ENCODE peak calls at places on chromosomes 16 and 17, in five cellular contexts. K, Z, F, D and J are unnamed samples.
A peak's percentile ranks its signal among the peaks of the same experiment; 100 is the strongest.

GRCh38 chr16:47731252-47731651 is 270.1 kb downstream of the PHKB start:
- DNase-seq in K (no peak), Z (no peak), F (no peak), D (no peak), J (no peak)

GRCh38 chr17:38798614-38799500 is 499 bp downstream of the PIP4K2B start:
- DNase-seq in K (no peak), Z (peak; percentile 58), F (peak; percentile 11), D (peak; percentile 51), J (peak; percentile 29)

GRCh38 chr16:49638696-49639629 is 216.9 kb downstream of the ZNF423 start:
- DNase-seq in K (no peak), Z (no peak), F (no peak), D (peak; percentile 8), J (no peak)

GRCh38 chr16:83068686-83069085 is 441.9 kb downstream of the CDH13 start:
- DNase-seq in K (no peak), Z (no peak), F (no peak), D (no peak), J (no peak)

GRCh38 chr16:66490774-66491715 is 58.9 kb downstream of the TK2 start:
- DNase-seq in K (peak; percentile 6), Z (no peak), F (no peak), D (no peak), J (no peak)

GRCh38 chr17:31559647-31560501 is 168.4 kb downstream of the RAB11FIP4 start:
- DNase-seq in K (peak; percentile 40), Z (peak; percentile 58), F (no peak), D (no peak), J (no peak)

GRCh38 chr17:78933025-78933958 is 8.1 kb upstream of the TIMP2 start:
- DNase-seq in K (no peak), Z (peak; percentile 87), F (no peak), D (no peak), J (no peak)

GRCh38 chr17:44738214-44738906 is 20.4 kb upstream of the ADAM11 start:
- DNase-seq in K (no peak), Z (no peak), F (no peak), D (no peak), J (no peak)

GRCh38 chr17:80047176-80047575 is 10.7 kb downstream of the CCDC40 start:
- DNase-seq in K (no peak), Z (no peak), F (no peak), D (no peak), J (no peak)

GRCh38 chr17:32958418-32958817 is 30.5 kb downstream of the TMEM98 start:
- DNase-seq in K (no peak), Z (no peak), F (no peak), D (no peak), J (no peak)

GRCh38 chr16:56479469-56479868 is 28.1 kb downstream of the OGFOD1 start:
- DNase-seq in K (no peak), Z (no peak), F (no peak), D (no peak), J (no peak)

GRCh38 chr16:81376880-81377279 is 62.1 kb downstream of the GAN start:
- DNase-seq in K (no peak), Z (no peak), F (no peak), D (no peak), J (no peak)

GRCh38 chr16:48158296-48158695 is 2.5 kb upstream of the ABCC12 start:
- DNase-seq in K (no peak), Z (peak; percentile 36), F (no peak), D (no peak), J (no peak)

GRCh38 chr16:77896357-77896972 is 108.1 kb downstream of the VAT1L start:
- DNase-seq in K (no peak), Z (no peak), F (no peak), D (no peak), J (no peak)

GRCh38 chr16:30533748-30534367 is 800 bp downstream of the ZNF747 start:
- DNase-seq in K (no peak), Z (no peak), F (no peak), D (no peak), J (no peak)

GRCh38 chr17:9893606-9894005 is 11.5 kb downstream of the RCVRN start:
- DNase-seq in K (no peak), Z (no peak), F (no peak), D (no peak), J (no peak)

GRCh38 chr17:410674-411401 is 58.2 kb upstream of the RPH3AL start:
- DNase-seq in K (peak; percentile 27), Z (peak; percentile 36), F (peak; percentile 17), D (peak; percentile 54), J (peak; percentile 58)

GRCh38 chr17:40177275-40177874 is at the start of gene RAPGEFL1:
- DNase-seq in K (peak; percentile 81), Z (peak; percentile 92), F (no peak), D (peak; percentile 93), J (peak; percentile 69)

GRCh38 chr16:31916056-31916488 is 42.5 kb downstream of the ZNF267 start:
- DNase-seq in K (no peak), Z (no peak), F (no peak), D (no peak), J (no peak)

DNA sequence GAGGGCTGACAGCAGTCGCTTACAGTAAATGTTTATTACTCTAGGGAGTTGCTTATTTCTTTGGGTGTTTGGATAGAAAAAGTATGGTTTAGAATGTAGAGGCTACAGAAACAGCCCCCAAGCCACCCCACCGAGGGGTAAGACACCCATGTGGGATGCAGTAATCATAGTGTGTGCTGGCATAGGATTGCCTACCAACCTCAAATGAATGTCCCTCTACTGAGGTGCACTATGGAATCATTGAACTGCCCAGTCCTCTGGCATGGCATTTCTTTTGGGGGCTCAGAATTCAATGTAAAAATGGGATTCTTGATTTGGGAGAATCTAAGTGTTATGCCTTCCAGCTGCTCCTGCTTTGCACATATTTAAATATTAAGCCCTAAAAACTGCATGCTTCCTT is 46.8 kb downstream of the ZNF267 start:
- DNase-seq in K (no peak), Z (no peak), F (no peak), D (no peak), J (no peak)
- H3K9me3 ChIP-seq in K (peaks cover 19% of the 10 kb centered on the region), Z (peaks cover 53% of the 10 kb centered on the region), F (peaks cover 8% of the 10 kb centered on the region), D (peaks cover 81% of the 10 kb centered on the region), J (peaks cover 61% of the 10 kb centered on the region)

GRCh38 chr17:69948406-69948805 is 126.6 kb upstream of the KCNJ16 start:
- DNase-seq in K (no peak), Z (no peak), F (no peak), D (no peak), J (no peak)

GRCh38 chr17:69947027-69947759 is 127.8 kb upstream of the KCNJ16 start:
- DNase-seq in K (no peak), Z (no peak), F (no peak), D (no peak), J (no peak)

GRCh38 chr17:69945698-69946185 is 129.3 kb upstream of the KCNJ16 start:
- DNase-seq in K (no peak), Z (peak; percentile 27), F (no peak), D (no peak), J (no peak)

GRCh38 chr17:69951058-69951457 is 124.0 kb upstream of the KCNJ16 start:
- DNase-seq in K (no peak), Z (no peak), F (no peak), D (no peak), J (no peak)

GRCh38 chr17:69949931-69950330 is 125.1 kb upstream of the KCNJ16 start:
- DNase-seq in K (no peak), Z (peak; percentile 6), F (no peak), D (no peak), J (no peak)
- H3K9me3 ChIP-seq in K (no peaks in the 10 kb centered on the region), Z (no peaks in the 10 kb centered on the region), F (no peaks in the 10 kb centered on the region), D (no peaks in the 10 kb centered on the region), J (peaks cover 5% of the 10 kb centered on the region)

GRCh38 chr16:35194681-35195080 is 1735.3 kb downstream of the TP53TG3F start:
- DNase-seq in K (no peak), Z (no peak), F (no peak), D (no peak), J (no peak)

GRCh38 chr16:35193956-35194355 is 1734.5 kb downstream of the TP53TG3F start:
- DNase-seq in K (no peak), Z (no peak), F (no peak), D (no peak), J (no peak)

GRCh38 chr16:35195864-35196216 is 1736.4 kb downstream of the TP53TG3F start:
- DNase-seq in K (no peak), Z (no peak), F (no peak), D (no peak), J (no peak)

GRCh38 chr16:35195173-35195863 is 1735.9 kb downstream of the TP53TG3F start:
- DNase-seq in K (no peak), Z (no peak), F (no peak), D (no peak), J (no peak)

DNA sequence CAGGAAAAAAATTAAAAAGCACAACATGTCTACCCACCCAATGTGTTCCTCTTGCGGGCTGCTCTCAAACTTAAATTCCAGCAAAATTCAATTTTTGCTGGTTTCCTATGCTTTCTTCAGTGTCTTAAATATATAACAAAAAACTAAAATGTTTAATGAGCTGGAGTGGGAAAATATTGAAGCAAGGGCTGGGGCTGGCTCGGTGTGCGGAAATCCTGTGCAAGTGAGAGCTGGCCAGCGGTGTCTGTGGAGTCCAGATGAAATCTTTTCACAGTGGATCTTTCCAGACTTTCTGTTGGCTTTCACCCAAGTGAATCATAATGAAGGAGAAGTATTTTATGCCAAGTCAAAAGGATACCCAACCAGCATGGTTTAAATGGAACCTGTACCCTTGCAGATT is 1733.6 kb downstream of the TP53TG3F start:
- DNase-seq in K (no peak), Z (no peak), F (no peak), D (no peak), J (no peak)
- H3K9me3 ChIP-seq in K (no peaks in the 10 kb centered on the region), Z (no peaks in the 10 kb centered on the region), F (no peaks in the 10 kb centered on the region), D (peaks cover 57% of the 10 kb centered on the region), J (peaks cover 3% of the 10 kb centered on the region)

DNA sequence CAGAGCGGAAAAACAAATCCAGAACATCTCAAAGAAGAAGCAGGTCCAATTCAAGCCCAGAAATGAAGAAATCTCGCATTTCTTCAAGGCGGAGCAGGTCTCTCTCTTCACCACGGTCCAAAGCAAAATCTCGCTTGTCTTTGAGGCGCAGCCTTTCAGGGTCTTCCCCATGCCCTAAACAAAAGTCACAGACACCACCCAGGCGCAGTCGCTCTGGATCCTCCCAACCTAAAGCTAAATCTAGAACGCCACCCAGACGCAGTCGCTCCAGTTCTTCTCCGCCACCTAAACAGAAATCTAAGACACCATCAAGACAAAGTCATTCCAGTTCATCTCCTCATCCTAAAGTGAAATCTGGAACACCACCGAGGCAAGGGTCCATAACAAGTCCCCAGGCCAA is 10.3 kb downstream of the SRRM2 start:
- DNase-seq in K (no peak), Z (no peak), F (no peak), D (no peak), J (no peak)
- H3K9me3 ChIP-seq in K (no peaks in the 10 kb centered on the region), Z (no peaks in the 10 kb centered on the region), F (no peaks in the 10 kb centered on the region), D (no peaks in the 10 kb centered on the region), J (no peaks in the 10 kb centered on the region)

GRCh38 chr16:27780468-27781194 is 230.7 kb downstream of the KATNIP start:
- DNase-seq in K (no peak), Z (no peak), F (no peak), D (no peak), J (no peak)
- H3K9me3 ChIP-seq in K (no peaks in the 10 kb centered on the region), Z (no peaks in the 10 kb centered on the region), F (no peaks in the 10 kb centered on the region), D (no peaks in the 10 kb centered on the region), J (no peaks in the 10 kb centered on the region)

GRCh38 chr16:35689764-35690163 is 2230.4 kb downstream of the TP53TG3F start:
- DNase-seq in K (no peak), Z (no peak), F (no peak), D (no peak), J (no peak)
- H3K9me3 ChIP-seq in K (no peaks in the 10 kb centered on the region), Z (peaks cover 3% of the 10 kb centered on the region), F (no peaks in the 10 kb centered on the region), D (peaks cover 98% of the 10 kb centered on the region), J (peaks cover 5% of the 10 kb centered on the region)

GRCh38 chr17:82947051-82947991 is 107.5 kb upstream of the ZNF750 start:
- DNase-seq in K (no peak), Z (no peak), F (no peak), D (no peak), J (no peak)
- H3K9me3 ChIP-seq in K (no peaks in the 10 kb centered on the region), Z (peaks cover 19% of the 10 kb centered on the region), F (peaks cover 20% of the 10 kb centered on the region), D (peaks cover 29% of the 10 kb centered on the region), J (peaks cover 11% of the 10 kb centered on the region)